ENCODE peak calls at places on chromosomes 7 and 10, in five cellular contexts. X, Q, U, M and E are unnamed samples.
A peak's percentile ranks its signal among the peaks of the same experiment; 100 is the strongest.

GRCh38 chr10:3109633-3110032 is 42.3 kb downstream of the PFKP start:
- DNase-seq in X (no peak), Q (no peak), U (no peak), M (no peak), E (no peak)

GRCh38 chr7:77504951-77505350 is 32.1 kb upstream of the PTPN12 start:
- DNase-seq in X (no peak), Q (no peak), U (no peak), M (no peak), E (no peak)

GRCh38 chr10:99785646-99786045 is 3.2 kb downstream of the ABCC2 start:
- DNase-seq in X (no peak), Q (no peak), U (no peak), M (no peak), E (no peak)

GRCh38 chr7:74092964-74093339 is 9.3 kb downstream of the LIMK1 start:
- DNase-seq in X (peak; percentile 32), Q (no peak), U (no peak), M (no peak), E (peak; percentile 61)

GRCh38 chr7:50552921-50553320 is 12.3 kb downstream of the DDC start:
- DNase-seq in X (no peak), Q (no peak), U (no peak), M (no peak), E (no peak)

GRCh38 chr7:16942929-16943509 is 61.2 kb upstream of the AGR3 start:
- DNase-seq in X (no peak), Q (no peak), U (no peak), M (no peak), E (no peak)

GRCh38 chr10:6748981-6749630 is 169.0 kb upstream of the PRKCQ start:
- DNase-seq in X (no peak), Q (no peak), U (no peak), M (no peak), E (no peak)

GRCh38 chr7:156162451-156162850 is 350.2 kb upstream of the SHH start:
- DNase-seq in X (no peak), Q (no peak), U (no peak), M (no peak), E (no peak)

GRCh38 chr10:93893646-93894515 is at the start of gene SLC35G1:
- DNase-seq in X (peak; percentile 74), Q (peak; percentile 75), U (peak; percentile 84), M (peak; percentile 79), E (peak; percentile 81)

GRCh38 chr7:148701414-148701813 is 2.7 kb downstream of the CUL1 start:
- DNase-seq in X (no peak), Q (no peak), U (no peak), M (no peak), E (no peak)

GRCh38 chr7:26153246-26153822 is 1.3 kb downstream of the NFE2L3 start:
- DNase-seq in X (no peak), Q (peak; percentile 17), U (no peak), M (peak; percentile 51), E (no peak)

GRCh38 chr10:12081879-12082560 is 13.3 kb downstream of the DHTKD1 start:
- DNase-seq in X (no peak), Q (no peak), U (no peak), M (no peak), E (no peak)

GRCh38 chr7:143373255-143373794 is 7.8 kb upstream of the ZYX start:
- DNase-seq in X (no peak), Q (no peak), U (no peak), M (no peak), E (no peak)

GRCh38 chr7:80182630-80183276 is 48.1 kb downstream of the GNAI1 start:
- DNase-seq in X (no peak), Q (no peak), U (no peak), M (no peak), E (no peak)

GRCh38 chr10:65358565-65358964 is 1567.3 kb upstream of the LRRTM3 start:
- DNase-seq in X (no peak), Q (no peak), U (no peak), M (no peak), E (peak; percentile 50)

GRCh38 chr10:124417846-124418725 is 637 bp downstream of the OAT start:
- DNase-seq in X (peak; percentile 77), Q (peak; percentile 37), U (peak; percentile 73), M (peak; percentile 56), E (peak; percentile 72)

GRCh38 chr7:83001362-83002040 is 161.2 kb downstream of the PCLO start:
- DNase-seq in X (no peak), Q (no peak), U (no peak), M (no peak), E (no peak)

GRCh38 chr7:5526190-5527037 is 102.8 kb upstream of the TNRC18 start:
- DNase-seq in X (no peak), Q (peak; percentile 44), U (no peak), M (peak; percentile 63), E (peak; percentile 46)

GRCh38 chr7:50212666-50213621 is 91.6 kb upstream of the IKZF1 start:
- DNase-seq in X (no peak), Q (no peak), U (no peak), M (no peak), E (no peak)

GRCh38 chr10:93337309-93337721 is 144.8 kb downstream of the MYOF start:
- DNase-seq in X (no peak), Q (no peak), U (no peak), M (no peak), E (no peak)

GRCh38 chr10:34467902-34468301 is 347.2 kb downstream of the PARD3 start:
- DNase-seq in X (no peak), Q (no peak), U (no peak), M (no peak), E (no peak)

GRCh38 chr10:96130326-96130758 is 245 bp downstream of the ZNF518A start:
- DNase-seq in X (peak; percentile 78), Q (peak; percentile 64), U (no peak), M (peak; percentile 81), E (peak; percentile 62)

GRCh38 chr10:86857097-86857825 is 100.2 kb downstream of the MMRN2 start:
- DNase-seq in X (no peak), Q (no peak), U (no peak), M (no peak), E (no peak)

GRCh38 chr10:126872768-126873167 is 32.5 kb upstream of the DOCK1 start:
- DNase-seq in X (no peak), Q (no peak), U (no peak), M (no peak), E (no peak)

GRCh38 chr10:89563861-89564478 is 28.6 kb upstream of the SLC16A12 start:
- DNase-seq in X (peak; percentile 65), Q (no peak), U (no peak), M (no peak), E (peak; percentile 15)

GRCh38 chr7:104772405-104772821 is 241.6 kb upstream of the KMT2E start:
- DNase-seq in X (no peak), Q (no peak), U (no peak), M (no peak), E (no peak)

GRCh38 chr10:112280205-112280921 is 2.8 kb upstream of the TECTB start:
- DNase-seq in X (no peak), Q (no peak), U (no peak), M (no peak), E (no peak)

GRCh38 chr10:21519981-21520436 is 5.5 kb downstream of the SKIDA1 start:
- DNase-seq in X (peak; percentile 28), Q (no peak), U (no peak), M (no peak), E (no peak)

GRCh38 chr7:63104666-63105065 is 894.0 kb upstream of the ZNF722 start:
- DNase-seq in X (no peak), Q (no peak), U (no peak), M (no peak), E (no peak)

GRCh38 chr10:2839081-2839725 is 228.1 kb upstream of the PFKP start:
- DNase-seq in X (no peak), Q (peak; percentile 35), U (no peak), M (peak; percentile 58), E (peak; percentile 37)

GRCh38 chr10:120979435-120980315 is 128.5 kb downstream of the WDR11 start:
- DNase-seq in X (no peak), Q (peak; percentile 19), U (peak; percentile 23), M (peak; percentile 43), E (peak; percentile 39)

GRCh38 chr7:14309432-14309831 is 320.0 kb upstream of the ETV1 start:
- DNase-seq in X (no peak), Q (no peak), U (no peak), M (no peak), E (no peak)

GRCh38 chr7:26153823-26154783 is 2.1 kb downstream of the NFE2L3 start:
- DNase-seq in X (no peak), Q (no peak), U (no peak), M (peak; percentile 59), E (no peak)